ENCODE peak calls at places on chromosomes 12 and 14, in nine cellular contexts. One of them, this sample, is unnamed.

GRCh38 chr14:91509878-91510170 is 286 bp downstream of the PPP4R3A start:
- DNase-seq in mucosa of descending colon: no peak
- DNase-seq in tibial nerve: no peak
- DNase-seq in heart left ventricle: no peak
- DNase-seq in cardiac fibroblast: no peak
- DNase-seq in WERI-Rb-1: no peak
- DNase-seq in endothelial cell: no peak
- DNase-seq in OCI-LY7: no peak
- DNase-seq in mesothelial cell of epicardium: no peak
- DNase-seq in this sample: no peak

GRCh38 chr12:65649126-65649525 is 175.2 kb upstream of the HMGA2 start:
- DNase-seq in OCI-LY7: no peak
- DNase-seq in endothelial cell: no peak
- DNase-seq in WERI-Rb-1: no peak
- DNase-seq in mucosa of descending colon: no peak
- DNase-seq in tibial nerve: peak; percentile 20
- DNase-seq in cardiac fibroblast: peak; percentile 98
- DNase-seq in mesothelial cell of epicardium: no peak
- DNase-seq in heart left ventricle: no peak
- DNase-seq in this sample: no peak

GRCh38 chr14:39469094-39469710 is 37.0 kb upstream of the FBXO33 start:
- DNase-seq in mucosa of descending colon: no peak
- DNase-seq in mesothelial cell of epicardium: no peak
- DNase-seq in WERI-Rb-1: peak; percentile 20
- DNase-seq in OCI-LY7: peak; percentile 68
- DNase-seq in cardiac fibroblast: peak; percentile 13
- DNase-seq in heart left ventricle: no peak
- DNase-seq in tibial nerve: no peak
- DNase-seq in endothelial cell: peak; percentile 56
- DNase-seq in this sample: peak; percentile 78

GRCh38 chr12:91902860-91903683 is 242.6 kb downstream of the BTG1 start:
- DNase-seq in heart left ventricle: no peak
- DNase-seq in cardiac fibroblast: no peak
- DNase-seq in mucosa of descending colon: no peak
- DNase-seq in WERI-Rb-1: no peak
- DNase-seq in tibial nerve: no peak
- DNase-seq in endothelial cell: no peak
- DNase-seq in mesothelial cell of epicardium: no peak
- DNase-seq in OCI-LY7: no peak
- DNase-seq in this sample: no peak

GRCh38 chr14:92945959-92946846 is 23.3 kb downstream of the CHGA start:
- DNase-seq in OCI-LY7: no peak
- DNase-seq in heart left ventricle: peak; percentile 51
- DNase-seq in endothelial cell: no peak
- DNase-seq in tibial nerve: peak; percentile 19
- DNase-seq in cardiac fibroblast: peak; percentile 70
- DNase-seq in mucosa of descending colon: peak; percentile 91
- DNase-seq in WERI-Rb-1: no peak
- DNase-seq in mesothelial cell of epicardium: no peak
- DNase-seq in this sample: no peak

GRCh38 chr12:9719835-9720234 is 13.1 kb downstream of the CLECL1 start:
- DNase-seq in mucosa of descending colon: no peak
- DNase-seq in mesothelial cell of epicardium: no peak
- DNase-seq in OCI-LY7: no peak
- DNase-seq in WERI-Rb-1: no peak
- DNase-seq in endothelial cell: no peak
- DNase-seq in cardiac fibroblast: no peak
- DNase-seq in heart left ventricle: no peak
- DNase-seq in tibial nerve: no peak
- DNase-seq in this sample: peak; percentile 19

GRCh38 chr12:29992366-29992765 is 208.6 kb upstream of the TMTC1 start:
- DNase-seq in cardiac fibroblast: no peak
- DNase-seq in heart left ventricle: no peak
- DNase-seq in WERI-Rb-1: peak; percentile 55
- DNase-seq in OCI-LY7: no peak
- DNase-seq in tibial nerve: no peak
- DNase-seq in mesothelial cell of epicardium: no peak
- DNase-seq in endothelial cell: no peak
- DNase-seq in mucosa of descending colon: no peak
- DNase-seq in this sample: no peak

GRCh38 chr12:52539024-52539820 is 13.7 kb downstream of the KRT71 start:
- DNase-seq in mesothelial cell of epicardium: no peak
- DNase-seq in WERI-Rb-1: no peak
- DNase-seq in heart left ventricle: no peak
- DNase-seq in OCI-LY7: no peak
- DNase-seq in tibial nerve: no peak
- DNase-seq in cardiac fibroblast: peak; percentile 56
- DNase-seq in mucosa of descending colon: no peak
- DNase-seq in endothelial cell: no peak
- DNase-seq in this sample: no peak

GRCh38 chr12:29743801-29744200 is 39.9 kb downstream of the TMTC1 start:
- DNase-seq in mucosa of descending colon: no peak
- DNase-seq in mesothelial cell of epicardium: no peak
- DNase-seq in tibial nerve: no peak
- DNase-seq in heart left ventricle: no peak
- DNase-seq in OCI-LY7: no peak
- DNase-seq in WERI-Rb-1: peak; percentile 55
- DNase-seq in cardiac fibroblast: peak; percentile 87
- DNase-seq in endothelial cell: no peak
- DNase-seq in this sample: no peak

GRCh38 chr14:77011226-77011762 is 17.2 kb downstream of the IRF2BPL start:
- DNase-seq in cardiac fibroblast: no peak
- DNase-seq in mesothelial cell of epicardium: no peak
- DNase-seq in mucosa of descending colon: no peak
- DNase-seq in OCI-LY7: no peak
- DNase-seq in endothelial cell: no peak
- DNase-seq in heart left ventricle: no peak
- DNase-seq in tibial nerve: no peak
- DNase-seq in WERI-Rb-1: no peak
- DNase-seq in this sample: no peak
- TF ChIP-seq CTCF in cardiac fibroblast: no peak
- TF ChIP-seq CTCF in mesothelial cell of epicardium: no peak
- TF ChIP-seq CTCF in mucosa of descending colon: no peak
- TF ChIP-seq CTCF in OCI-LY7: no peak
- TF ChIP-seq CTCF in endothelial cell: no peak
- TF ChIP-seq CTCF in heart left ventricle: no peak
- TF ChIP-seq CTCF in tibial nerve: no peak
- TF ChIP-seq CTCF in WERI-Rb-1: no peak
- TF ChIP-seq CTCF in this sample: no peak

GRCh38 chr12:126856958-126857357 is 1410.0 kb upstream of the TMEM132C start:
- DNase-seq in WERI-Rb-1: no peak
- DNase-seq in heart left ventricle: no peak
- DNase-seq in mesothelial cell of epicardium: no peak
- DNase-seq in cardiac fibroblast: no peak
- DNase-seq in OCI-LY7: no peak
- DNase-seq in endothelial cell: no peak
- DNase-seq in mucosa of descending colon: no peak
- DNase-seq in tibial nerve: no peak
- DNase-seq in this sample: no peak
- TF ChIP-seq CTCF in WERI-Rb-1: peak; percentile 20
- TF ChIP-seq CTCF in heart left ventricle: peak; percentile 10
- TF ChIP-seq CTCF in mesothelial cell of epicardium: peak; percentile 13
- TF ChIP-seq CTCF in cardiac fibroblast: no peak
- TF ChIP-seq CTCF in OCI-LY7: no peak
- TF ChIP-seq CTCF in endothelial cell: no peak
- TF ChIP-seq CTCF in mucosa of descending colon: no peak
- TF ChIP-seq CTCF in tibial nerve: no peak
- TF ChIP-seq CTCF in this sample: no peak

DNA sequence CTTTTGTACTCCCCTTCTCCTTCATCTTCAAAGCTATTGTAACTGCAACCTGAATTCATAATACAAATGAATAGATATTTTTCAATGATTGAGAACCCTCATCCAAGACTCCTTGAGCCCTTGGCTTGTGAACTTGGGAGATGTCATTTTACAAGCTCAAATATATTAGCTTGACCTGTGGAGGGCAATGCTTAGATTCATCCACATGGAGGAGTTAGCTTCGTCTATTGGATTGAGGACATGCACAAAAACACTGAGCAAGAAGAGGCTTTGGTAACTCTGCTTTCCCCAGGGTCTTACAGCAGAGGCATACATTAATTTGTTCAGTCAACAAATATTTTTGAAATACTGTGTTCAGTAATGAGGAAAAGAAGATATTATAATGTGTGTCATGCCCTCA is 101.1 kb downstream of the OTOGL start:
- DNase-seq in WERI-Rb-1: no peak
- DNase-seq in tibial nerve: no peak
- DNase-seq in mesothelial cell of epicardium: no peak
- DNase-seq in mucosa of descending colon: no peak
- DNase-seq in cardiac fibroblast: no peak
- DNase-seq in endothelial cell: no peak
- DNase-seq in heart left ventricle: no peak
- DNase-seq in OCI-LY7: no peak
- DNase-seq in this sample: no peak
- TF ChIP-seq CTCF in WERI-Rb-1: no peak
- TF ChIP-seq CTCF in tibial nerve: no peak
- TF ChIP-seq CTCF in mesothelial cell of epicardium: no peak
- TF ChIP-seq CTCF in mucosa of descending colon: no peak
- TF ChIP-seq CTCF in cardiac fibroblast: no peak
- TF ChIP-seq CTCF in endothelial cell: no peak
- TF ChIP-seq CTCF in heart left ventricle: no peak
- TF ChIP-seq CTCF in OCI-LY7: no peak
- TF ChIP-seq CTCF in this sample: no peak

GRCh38 chr14:88563845-88564244 is 1.0 kb downstream of the ZC3H14 start:
- DNase-seq in endothelial cell: no peak
- DNase-seq in mucosa of descending colon: no peak
- DNase-seq in OCI-LY7: no peak
- DNase-seq in cardiac fibroblast: no peak
- DNase-seq in WERI-Rb-1: no peak
- DNase-seq in mesothelial cell of epicardium: no peak
- DNase-seq in tibial nerve: no peak
- DNase-seq in heart left ventricle: no peak
- DNase-seq in this sample: no peak

GRCh38 chr14:88562532-88562830 is 356 bp upstream of the ZC3H14 start:
- DNase-seq in mesothelial cell of epicardium: no peak
- DNase-seq in cardiac fibroblast: no peak
- DNase-seq in WERI-Rb-1: no peak
- DNase-seq in mucosa of descending colon: no peak
- DNase-seq in heart left ventricle: no peak
- DNase-seq in tibial nerve: no peak
- DNase-seq in endothelial cell: no peak
- DNase-seq in OCI-LY7: no peak
- DNase-seq in this sample: no peak

GRCh38 chr14:88556581-88556980 is 1.8 kb upstream of the PTPN21 start:
- DNase-seq in cardiac fibroblast: no peak
- DNase-seq in endothelial cell: no peak
- DNase-seq in mesothelial cell of epicardium: no peak
- DNase-seq in heart left ventricle: no peak
- DNase-seq in OCI-LY7: no peak
- DNase-seq in WERI-Rb-1: no peak
- DNase-seq in mucosa of descending colon: no peak
- DNase-seq in tibial nerve: no peak
- DNase-seq in this sample: no peak

GRCh38 chr14:88562831-88563686 is at the start of gene ZC3H14:
- DNase-seq in WERI-Rb-1: peak; percentile 89
- DNase-seq in mesothelial cell of epicardium: peak; percentile 89
- DNase-seq in heart left ventricle: peak; percentile 86
- DNase-seq in mucosa of descending colon: peak; percentile 90
- DNase-seq in endothelial cell: peak; percentile 91
- DNase-seq in tibial nerve: peak; percentile 58
- DNase-seq in OCI-LY7: peak; percentile 90
- DNase-seq in cardiac fibroblast: peak; percentile 91
- DNase-seq in this sample: peak; percentile 89

DNA sequence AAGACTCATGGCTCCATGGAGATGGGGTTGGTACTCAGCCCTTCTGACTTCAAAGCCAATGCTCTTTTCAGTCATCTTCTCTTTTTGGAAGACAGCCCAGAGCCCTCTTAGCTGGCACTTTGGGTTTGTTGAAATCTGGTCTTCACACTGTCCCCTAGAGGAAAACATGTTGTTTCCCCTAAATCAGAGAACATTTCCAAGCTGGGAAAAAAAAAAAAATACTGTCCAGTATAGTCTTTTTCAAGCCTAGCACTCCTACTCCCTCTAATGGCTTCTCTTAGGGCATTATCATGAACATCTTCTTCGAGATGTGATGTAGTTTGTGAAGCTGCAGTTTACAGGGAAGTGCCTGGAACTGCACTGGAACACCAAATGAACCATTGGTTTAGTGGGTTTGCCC is 3.0 kb upstream of the ZC3H14 start:
- DNase-seq in endothelial cell: no peak
- DNase-seq in WERI-Rb-1: no peak
- DNase-seq in cardiac fibroblast: peak; percentile 78
- DNase-seq in mesothelial cell of epicardium: no peak
- DNase-seq in tibial nerve: no peak
- DNase-seq in mucosa of descending colon: no peak
- DNase-seq in OCI-LY7: peak; percentile 15
- DNase-seq in heart left ventricle: no peak
- DNase-seq in this sample: no peak
- TF ChIP-seq CTCF in endothelial cell: no peak
- TF ChIP-seq CTCF in WERI-Rb-1: peak; percentile 28
- TF ChIP-seq CTCF in cardiac fibroblast: peak; percentile 53
- TF ChIP-seq CTCF in mesothelial cell of epicardium: no peak
- TF ChIP-seq CTCF in tibial nerve: peak; percentile 33
- TF ChIP-seq CTCF in mucosa of descending colon: no peak
- TF ChIP-seq CTCF in OCI-LY7: peak; percentile 42
- TF ChIP-seq CTCF in heart left ventricle: peak; percentile 5
- TF ChIP-seq CTCF in this sample: no peak

DNA sequence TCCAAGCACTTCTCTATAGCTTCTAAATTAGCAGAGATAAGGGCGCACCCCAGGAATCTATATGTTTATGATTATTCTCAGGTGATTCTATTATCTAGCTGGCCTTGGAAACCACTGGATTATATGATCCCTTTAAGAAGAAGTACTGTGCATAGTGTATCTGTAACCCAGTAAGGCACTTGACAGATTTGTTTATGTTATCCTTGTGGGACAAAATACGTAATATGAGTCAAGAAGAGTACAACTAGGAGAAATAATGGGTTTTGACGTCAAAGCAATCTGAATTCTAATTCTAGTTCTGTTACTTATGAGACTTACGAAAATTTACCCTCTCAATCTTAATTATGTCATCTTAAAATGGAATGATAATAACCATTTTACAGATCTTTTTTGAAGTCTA is 259.6 kb upstream of the NAV3 start:
- DNase-seq in mucosa of descending colon: no peak
- DNase-seq in tibial nerve: no peak
- DNase-seq in heart left ventricle: no peak
- DNase-seq in endothelial cell: no peak
- DNase-seq in WERI-Rb-1: no peak
- DNase-seq in mesothelial cell of epicardium: no peak
- DNase-seq in OCI-LY7: no peak
- DNase-seq in cardiac fibroblast: no peak
- DNase-seq in this sample: no peak
- TF ChIP-seq CTCF in mucosa of descending colon: no peak
- TF ChIP-seq CTCF in tibial nerve: no peak
- TF ChIP-seq CTCF in heart left ventricle: no peak
- TF ChIP-seq CTCF in endothelial cell: no peak
- TF ChIP-seq CTCF in WERI-Rb-1: no peak
- TF ChIP-seq CTCF in mesothelial cell of epicardium: no peak
- TF ChIP-seq CTCF in OCI-LY7: no peak
- TF ChIP-seq CTCF in cardiac fibroblast: no peak
- TF ChIP-seq CTCF in this sample: no peak

This sample was measured in activated CD8-positive, alpha-beta T cell treated with anti-CD3 and anti-CD28 coated beads for 36 hours.